ENCODE peak calls at places on chromosomes 5 and 9, in seven cellular contexts. Z, K, A, D, O, U and T are unnamed samples.

GRCh38 chr5:84831701-84832100 is 447.0 kb upstream of the EDIL3 start:
- DNase-seq in Z (no peak), K (no peak), A (no peak), D (no peak), O (no peak), U (no peak), T (no peak)

GRCh38 chr9:23829580-23830458 is 3.8 kb upstream of the ELAVL2 start:
- DNase-seq in Z (no peak), K (peak; percentile 9), A (no peak), D (no peak), O (no peak), U (no peak), T (peak; percentile 52)

GRCh38 chr9:19456996-19457693 is 48.3 kb downstream of the ACER2 start:
- DNase-seq in Z (peak; percentile 76), K (peak; percentile 68), A (peak; percentile 55), D (peak; percentile 88), O (peak; percentile 36), U (peak; percentile 26), T (peak; percentile 88)

GRCh38 chr9:4111233-4112000 is 188.5 kb downstream of the GLIS3 start:
- DNase-seq in Z (no peak), K (peak; percentile 49), A (no peak), D (no peak), O (no peak), U (no peak), T (no peak)

GRCh38 chr5:101390317-101390908 is 487.3 kb upstream of the ST8SIA4 start:
- DNase-seq in Z (peak; percentile 8), K (peak; percentile 46), A (no peak), D (no peak), O (no peak), U (no peak), T (peak; percentile 85)

GRCh38 chr9:88799706-88800682 is 191.3 kb upstream of the S1PR3 start:
- DNase-seq in Z (no peak), K (no peak), A (no peak), D (no peak), O (no peak), U (no peak), T (no peak)

GRCh38 chr5:146770546-146770945 is 108.0 kb downstream of the PPP2R2B start:
- DNase-seq in Z (no peak), K (no peak), A (no peak), D (no peak), O (no peak), U (no peak), T (no peak)

GRCh38 chr9:137435381-137435891 is 5.7 kb downstream of the ENTPD8 start:
- DNase-seq in Z (no peak), K (no peak), A (no peak), D (no peak), O (no peak), U (no peak), T (no peak)

GRCh38 chr9:127977877-127978647 is 2.7 kb downstream of the EEIG1 start:
- DNase-seq in Z (peak; percentile 64), K (peak; percentile 85), A (no peak), D (no peak), O (peak; percentile 78), U (no peak), T (peak; percentile 90)

GRCh38 chr5:135462304-135462703 is 10.2 kb upstream of the TIFAB start:
- DNase-seq in Z (peak; percentile 75), K (peak; percentile 42), A (peak; percentile 23), D (no peak), O (no peak), U (peak; percentile 59), T (peak; percentile 62)

GRCh38 chr5:91095321-91095720 is 287.8 kb downstream of the ARRDC3 start:
- DNase-seq in Z (no peak), K (no peak), A (no peak), D (no peak), O (no peak), U (no peak), T (no peak)

GRCh38 chr5:19605846-19606407 is 382.1 kb downstream of the CDH18 start:
- DNase-seq in Z (no peak), K (no peak), A (no peak), D (no peak), O (no peak), U (no peak), T (no peak)

GRCh38 chr5:1536298-1537165 is 12.8 kb upstream of the LPCAT1 start:
- DNase-seq in Z (peak; percentile 86), K (peak; percentile 29), A (no peak), D (peak; percentile 36), O (peak; percentile 31), U (peak; percentile 68), T (no peak)

GRCh38 chr9:65449423-65449822 is 164.4 kb upstream of the FOXD4L5 start:
- DNase-seq in Z (no peak), K (no peak), A (no peak), D (no peak), O (no peak), U (no peak), T (no peak)

GRCh38 chr5:87560528-87560927 is 147.8 kb upstream of the CCNH start:
- DNase-seq in Z (no peak), K (no peak), A (no peak), D (no peak), O (no peak), U (no peak), T (no peak)

GRCh38 chr9:4489919-4490704 is at the start of gene SLC1A1:
- DNase-seq in Z (peak; percentile 53), K (peak; percentile 70), A (peak; percentile 35), D (no peak), O (peak; percentile 73), U (no peak), T (peak; percentile 72)

GRCh38 chr9:18059447-18059846 is 414.5 kb upstream of the ADAMTSL1 start:
- DNase-seq in Z (no peak), K (no peak), A (no peak), D (no peak), O (no peak), U (no peak), T (no peak)

GRCh38 chr5:139138109-139138508 is 60.1 kb downstream of the SIL1 start:
- DNase-seq in Z (no peak), K (peak; percentile 31), A (no peak), D (no peak), O (no peak), U (no peak), T (peak; percentile 47)

GRCh38 chr5:55864606-55865541 is 13.7 kb downstream of the IL31RA start:
- DNase-seq in Z (no peak), K (no peak), A (no peak), D (no peak), O (no peak), U (no peak), T (no peak)

GRCh38 chr5:41617843-41618515 is 107.6 kb upstream of the PLCXD3 start:
- DNase-seq in Z (no peak), K (no peak), A (no peak), D (no peak), O (no peak), U (no peak), T (no peak)

GRCh38 chr9:96667363-96667728 is 12.2 kb upstream of the PRXL2C start:
- DNase-seq in Z (no peak), K (no peak), A (no peak), D (no peak), O (no peak), U (no peak), T (no peak)

GRCh38 chr5:143635888-143636287 is 176.1 kb upstream of the HMHB1 start:
- DNase-seq in Z (no peak), K (no peak), A (no peak), D (no peak), O (no peak), U (no peak), T (no peak)

GRCh38 chr5:43560128-43560527 is 3.3 kb upstream of the PAIP1 start:
- DNase-seq in Z (no peak), K (peak; percentile 58), A (no peak), D (no peak), O (no peak), U (no peak), T (no peak)

GRCh38 chr5:170557314-170557713 is 53.5 kb downstream of the KCNIP1 start:
- DNase-seq in Z (no peak), K (no peak), A (no peak), D (no peak), O (no peak), U (no peak), T (no peak)

GRCh38 chr5:81779125-81779934 is 28.4 kb upstream of the SSBP2 start:
- DNase-seq in Z (peak; percentile 63), K (peak; percentile 48), A (no peak), D (no peak), O (peak; percentile 74), U (peak; percentile 9), T (peak; percentile 64)

GRCh38 chr9:89670806-89671434 is 66.1 kb downstream of the GADD45G start:
- DNase-seq in Z (no peak), K (no peak), A (no peak), D (no peak), O (no peak), U (no peak), T (no peak)

GRCh38 chr5:96048763-96049162 is 87.1 kb upstream of the ELL2 start:
- DNase-seq in Z (no peak), K (no peak), A (no peak), D (no peak), O (no peak), U (no peak), T (no peak)

GRCh38 chr5:132747693-132748440 is 641 bp downstream of the CCNI2 start:
- DNase-seq in Z (peak; percentile 70), K (no peak), A (no peak), D (no peak), O (no peak), U (peak; percentile 54), T (no peak)

GRCh38 chr5:109585012-109585599 is 104.6 kb upstream of the MAN2A1 start:
- DNase-seq in Z (no peak), K (peak; percentile 26), A (no peak), D (no peak), O (no peak), U (no peak), T (peak; percentile 72)

GRCh38 chr5:135829681-135830383 is 4.6 kb upstream of the SLC25A48 start:
- DNase-seq in Z (peak; percentile 77), K (peak; percentile 39), A (peak; percentile 62), D (peak; percentile 88), O (peak; percentile 44), U (no peak), T (peak; percentile 88)